ENCODE peak calls at places on chromosome 20, in four cellular contexts. Q is endothelial cell, H is EL, C is NCI-H2081. J is an unnamed sample.
A peak's percentile ranks its signal among the peaks of the same experiment; 100 is the strongest.

GRCh38 chr20:63124092-63124781 is 91.7 kb downstream of the YTHDF1 start:
- DNase-seq in Q (no peak), H (peak; percentile 41), C (no peak), J (no peak)

GRCh38 chr20:63686492-63687321 is 9.7 kb upstream of the TNFRSF6B start:
- DNase-seq in Q (no peak), H (peak; percentile 88), C (no peak), J (no peak)

GRCh38 chr20:17505664-17506517 is 25.3 kb downstream of the BFSP1 start:
- DNase-seq in Q (no peak), H (peak; percentile 60), C (no peak), J (no peak)

GRCh38 chr20:40773376-40773775 is 84.3 kb upstream of the MAFB start:
- DNase-seq in Q (no peak), H (no peak), C (no peak), J (no peak)

GRCh38 chr20:62159052-62159451 is 15.5 kb downstream of the SS18L1 start:
- DNase-seq in Q (no peak), H (no peak), C (no peak), J (no peak)

GRCh38 chr20:10489853-10490627 is 54.9 kb downstream of the SLX4IP start:
- DNase-seq in Q (no peak), H (no peak), C (no peak), J (no peak)

GRCh38 chr20:56766528-56766927 is 137.4 kb downstream of the TFAP2C start:
- DNase-seq in Q (no peak), H (no peak), C (no peak), J (no peak)

GRCh38 chr20:45970646-45971424 is 1.2 kb downstream of the ZNF335 start:
- DNase-seq in Q (no peak), H (peak; percentile 21), C (no peak), J (peak; percentile 35)

GRCh38 chr20:5497556-5497955 is 180.8 kb upstream of the PROKR2 start:
- DNase-seq in Q (no peak), H (no peak), C (no peak), J (no peak)

GRCh38 chr20:35093245-35093884 is 758 bp upstream of the TRPC4AP start:
- DNase-seq in Q (no peak), H (peak; percentile 77), C (no peak), J (peak; percentile 54)

GRCh38 chr20:23049933-23050838 is 714 bp upstream of the THBD start:
- DNase-seq in Q (peak; percentile 58), H (peak; percentile 20), C (no peak), J (peak; percentile 27)

GRCh38 chr20:51695574-51696303 is 72.5 kb downstream of the ATP9A start:
- DNase-seq in Q (no peak), H (peak; percentile 78), C (no peak), J (no peak)

GRCh38 chr20:62252342-62252966 is 14.1 kb downstream of the OSBPL2 start:
- DNase-seq in Q (no peak), H (peak; percentile 53), C (no peak), J (no peak)

GRCh38 chr20:6686171-6686570 is 81.3 kb upstream of the BMP2 start:
- DNase-seq in Q (no peak), H (no peak), C (no peak), J (no peak)

GRCh38 chr20:1075564-1075963 is 42.8 kb upstream of the PSMF1 start:
- DNase-seq in Q (no peak), H (no peak), C (no peak), J (no peak)

GRCh38 chr20:2688041-2688591 is 4.5 kb upstream of the EBF4 start:
- DNase-seq in Q (peak; percentile 73), H (peak; percentile 47), C (no peak), J (no peak)

GRCh38 chr20:24773751-24774201 is 175.3 kb upstream of the CST7 start:
- DNase-seq in Q (no peak), H (peak; percentile 80), C (no peak), J (no peak)

GRCh38 chr20:35575958-35576357 is 34.1 kb downstream of the ERGIC3 start:
- DNase-seq in Q (no peak), H (no peak), C (no peak), J (peak; percentile 26)

GRCh38 chr20:10171864-10172751 is 46.5 kb upstream of the SNAP25 start:
- DNase-seq in Q (peak; percentile 39), H (peak; percentile 69), C (peak; percentile 87), J (peak; percentile 85)

GRCh38 chr20:31704225-31705119 is 18.2 kb downstream of the BCL2L1 start:
- DNase-seq in Q (peak; percentile 53), H (peak; percentile 78), C (no peak), J (no peak)

GRCh38 chr20:35120012-35120701 is 27.0 kb downstream of the EDEM2 start:
- DNase-seq in Q (no peak), H (peak; percentile 75), C (no peak), J (no peak)

J was measured in NCI-H146.